ENCODE peak calls at places on chromosomes 5 and 9, in four cellular contexts. N is A549, G is fibroblast of pulmonary artery, W is lower leg skin. S is an unnamed sample.

GRCh38 chr9:89558948-89559347 is 45.9 kb upstream of the GADD45G start:
- DNase-seq in N (no peak), W (peak), G (no peak), S (no peak)

GRCh38 chr5:6503342-6503741 is 54.7 kb downstream of the UBE2QL1 start:
- DNase-seq in N (no peak), G (no peak), W (peak), S (no peak)

GRCh38 chr9:33881635-33882034 is 64.7 kb downstream of the UBE2R2 start:
- DNase-seq in W (no peak), G (no peak), N (no peak), S (no peak)

GRCh38 chr5:112109331-112109993 is 309.6 kb downstream of the EPB41L4A start:
- DNase-seq in W (no peak), G (peak), N (peak), S (no peak)

GRCh38 chr9:94912700-94913249 is 186.3 kb downstream of the AOPEP start:
- DNase-seq in W (peak), N (peak), G (peak), S (no peak)

GRCh38 chr9:118609355-118610044 is 759.7 kb downstream of the BRINP1 start:
- DNase-seq in G (peak), W (no peak), N (peak), S (no peak)

GRCh38 chr5:115884704-115885103 is 43.0 kb downstream of the AP3S1 start:
- DNase-seq in N (no peak), G (no peak), W (no peak), S (no peak)

GRCh38 chr5:138662599-138662998 is 87.4 kb upstream of the HSPA9 start:
- DNase-seq in N (no peak), G (no peak), W (peak), S (no peak)

GRCh38 chr9:2066312-2067273 is 51.4 kb downstream of the SMARCA2 start:
- DNase-seq in G (peak), W (no peak), N (peak), S (no peak)

GRCh38 chr5:121967187-121967586 is 5.4 kb downstream of the SRFBP1 start:
- DNase-seq in W (no peak), N (peak), G (peak), S (no peak)

DNA sequence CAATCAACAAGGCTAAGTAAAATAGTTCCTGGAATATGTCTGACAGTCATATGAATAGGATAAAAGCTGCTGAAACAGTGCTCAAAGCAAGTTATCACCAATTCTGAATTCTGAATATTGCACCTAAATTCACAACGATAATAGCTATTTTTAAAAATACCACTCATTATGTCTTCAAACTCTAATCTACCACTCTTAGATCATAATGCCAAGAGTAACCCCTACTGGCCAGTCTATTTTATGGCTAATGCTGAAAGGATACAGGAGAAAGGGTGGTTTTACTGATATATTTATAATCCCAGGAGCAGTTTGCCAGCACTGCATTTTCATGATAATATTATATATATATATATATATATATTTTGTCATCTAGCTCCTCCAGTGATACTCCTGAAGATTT is 232.8 kb downstream of the PDE4D start:
- DNase-seq in N (peak), G (peak), W (no peak), S (no peak)
- TF ChIP-seq CTCF in N (peak), G (peak), W (no peak), S (peak)

DNA sequence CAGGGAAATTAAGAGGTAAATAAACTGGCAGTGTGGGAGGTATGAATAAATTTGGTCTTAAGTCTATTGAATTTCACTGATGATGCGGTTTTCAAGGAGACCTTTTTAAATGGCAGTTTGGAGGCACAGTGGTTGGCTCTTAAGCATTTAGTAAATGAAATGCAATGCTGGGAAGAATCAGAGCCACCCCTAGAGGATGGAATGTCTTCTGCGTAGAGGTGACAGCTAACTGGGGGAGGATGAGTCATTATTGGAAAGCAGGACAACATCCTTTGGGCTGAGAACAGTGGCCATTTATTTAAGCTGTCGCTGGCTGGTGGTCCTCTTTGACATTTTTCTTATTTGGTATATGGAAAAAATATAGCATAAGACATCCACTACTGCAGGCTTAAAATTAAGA is 163.2 kb downstream of the SH3GL2 start:
- DNase-seq in G (no peak), W (no peak), N (peak), S (no peak)
- TF ChIP-seq CTCF in G (no peak), W (no peak), N (no peak), S (peak)

DNA sequence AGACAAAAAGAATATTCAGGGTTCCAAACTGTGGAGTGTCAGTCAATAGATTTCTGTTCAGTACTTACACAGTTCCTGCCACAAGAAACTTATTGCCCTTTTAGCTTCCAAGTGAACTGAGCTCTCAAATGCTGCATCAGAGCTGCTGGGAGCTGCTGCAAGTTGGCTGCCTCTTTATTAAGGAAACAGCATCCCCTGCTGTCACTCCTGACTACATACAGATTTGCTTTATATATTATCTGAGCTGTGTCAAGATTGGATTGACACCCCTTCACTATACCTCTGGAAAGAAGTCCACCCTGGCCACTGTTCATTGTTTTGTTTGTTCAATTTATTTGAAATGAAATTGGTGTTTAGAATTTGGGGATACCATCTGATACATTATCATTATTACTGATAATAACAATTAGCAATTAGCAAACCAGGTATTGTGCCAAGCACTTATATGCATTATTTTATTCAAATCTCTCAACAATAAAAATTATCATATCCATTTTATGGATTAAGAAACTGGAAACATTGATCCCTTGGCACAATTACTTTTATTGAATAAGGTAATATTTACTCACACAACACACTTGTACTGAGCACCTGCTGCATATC is 16.4 kb upstream of the C5orf58 start:
- DNase-seq in G (peak), N (peak), W (no peak), S (no peak)
- TF ChIP-seq CTCF in G (peak), N (peak), W (peak), S (peak)

GRCh38 chr9:129865668-129866320 is 30.5 kb downstream of the USP20 start:
- DNase-seq in G (no peak), W (no peak), N (no peak), S (no peak)

GRCh38 chr9:129866373-129867137 is 31.3 kb downstream of the USP20 start:
- DNase-seq in W (no peak), G (no peak), N (no peak), S (no peak)

GRCh38 chr9:129868033-129868395 is 32.8 kb downstream of the USP20 start:
- DNase-seq in N (no peak), G (no peak), W (no peak), S (no peak)

GRCh38 chr9:129868571-129869486 is 33.6 kb downstream of the USP20 start:
- DNase-seq in G (no peak), N (no peak), W (no peak), S (no peak)

DNA sequence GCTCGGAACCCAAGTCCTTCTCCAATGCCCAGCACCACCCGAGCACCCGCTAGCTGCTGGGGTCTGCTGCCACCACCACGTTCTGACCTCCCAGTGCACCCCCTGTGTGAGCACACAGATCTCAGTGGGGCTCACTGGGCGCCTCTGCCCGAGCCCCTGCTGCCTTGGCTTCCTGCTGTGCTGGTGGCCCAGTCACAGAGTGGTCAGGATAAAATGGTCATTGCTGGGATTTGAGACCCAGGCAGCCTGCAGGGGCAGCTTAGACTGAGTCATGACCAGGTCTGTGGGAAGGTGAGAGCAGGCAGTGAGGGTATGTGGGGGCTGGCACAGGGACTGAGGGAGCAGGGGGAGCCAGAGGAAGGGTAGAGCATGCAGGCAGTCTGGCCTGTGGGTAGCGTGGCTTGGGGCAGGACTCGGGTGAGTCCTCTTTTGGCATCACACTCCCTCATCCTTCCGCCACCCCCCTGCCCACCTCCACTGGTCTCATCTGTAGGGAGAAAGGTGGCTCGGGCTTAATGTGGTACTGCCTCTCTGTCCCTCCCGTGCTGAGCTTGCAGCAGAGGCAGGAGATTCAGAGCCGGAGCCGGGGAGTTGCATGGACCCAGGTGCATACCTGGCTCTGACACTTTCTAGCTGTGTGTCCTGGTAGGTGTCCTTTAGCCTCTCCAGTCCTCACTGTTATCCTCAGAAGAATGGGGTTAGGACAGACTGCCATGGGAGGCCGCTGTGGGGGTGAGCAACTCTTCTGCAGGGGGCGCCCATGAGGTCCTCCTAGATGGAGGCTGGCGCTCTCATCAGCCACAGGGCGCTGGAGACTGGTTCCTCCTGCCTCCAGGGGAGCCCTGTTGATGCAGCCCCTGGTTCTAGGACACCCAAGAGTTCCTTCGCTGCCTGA is 32.1 kb downstream of the USP20 start:
- DNase-seq in N (no peak), G (no peak), W (no peak), S (no peak)
- TF ChIP-seq CTCF in N (no peak), G (no peak), W (no peak), S (no peak)

DNA sequence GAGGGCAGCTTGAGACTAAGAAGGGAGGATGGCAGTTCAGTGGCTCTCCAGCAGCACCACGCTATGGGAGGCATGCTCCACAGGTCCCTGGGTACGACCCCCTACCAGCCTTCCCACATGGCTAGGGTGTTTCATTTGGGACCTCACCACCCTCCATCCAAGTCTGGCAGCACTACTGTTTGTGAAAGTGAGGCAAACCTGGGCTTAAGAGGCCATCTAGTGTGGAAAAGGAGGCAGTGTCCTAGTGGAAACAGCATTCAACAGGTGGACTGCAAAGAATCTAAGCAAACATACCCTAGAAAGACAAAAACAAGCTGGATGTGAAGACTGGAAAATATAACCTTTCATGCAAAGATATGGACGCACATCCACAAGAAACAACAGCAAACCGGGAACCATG is 4.8 kb upstream of the C5orf47 start:
- DNase-seq in N (peak), G (peak), W (no peak), S (no peak)
- TF ChIP-seq CTCF in N (peak), G (peak), W (no peak), S (peak)

S was measured in type B pancreatic cell.